ENCODE peak calls at places on chromosomes 7 and 10, in four cellular contexts. S, J, C and M are unnamed samples.

GRCh38 chr7:46212425-46213153 is 291.5 kb upstream of the IGFBP3 start:
- DNase-seq in S (no peak), J (no peak), C (no peak), M (no peak)

GRCh38 chr7:150787321-150788281 is 12.6 kb downstream of the TMEM176B start:
- DNase-seq in S (no peak), J (no peak), C (peak), M (peak)

GRCh38 chr7:112162161-112163020 is 43.8 kb downstream of the DOCK4 start:
- DNase-seq in S (peak), J (peak), C (peak), M (no peak)

GRCh38 chr10:68576118-68576517 is 16.0 kb downstream of the TET1 start:
- DNase-seq in S (no peak), J (no peak), C (no peak), M (no peak)

GRCh38 chr10:98619446-98619845 is 172.7 kb upstream of the HPS1 start:
- DNase-seq in S (no peak), J (no peak), C (no peak), M (no peak)

GRCh38 chr10:30176776-30177533 is 117.6 kb upstream of the JCAD start:
- DNase-seq in S (peak), J (no peak), C (no peak), M (no peak)

GRCh38 chr10:1392127-1392526 is 335.9 kb downstream of the WDR37 start:
- DNase-seq in S (no peak), J (no peak), C (no peak), M (no peak)

GRCh38 chr7:129332354-129333056 is 101.7 kb upstream of the STRIP2 start:
- DNase-seq in S (peak), J (peak), C (no peak), M (no peak)

GRCh38 chr10:110818311-110819257 is 53.1 kb upstream of the PDCD4 start:
- DNase-seq in S (no peak), J (no peak), C (no peak), M (no peak)

DNA sequence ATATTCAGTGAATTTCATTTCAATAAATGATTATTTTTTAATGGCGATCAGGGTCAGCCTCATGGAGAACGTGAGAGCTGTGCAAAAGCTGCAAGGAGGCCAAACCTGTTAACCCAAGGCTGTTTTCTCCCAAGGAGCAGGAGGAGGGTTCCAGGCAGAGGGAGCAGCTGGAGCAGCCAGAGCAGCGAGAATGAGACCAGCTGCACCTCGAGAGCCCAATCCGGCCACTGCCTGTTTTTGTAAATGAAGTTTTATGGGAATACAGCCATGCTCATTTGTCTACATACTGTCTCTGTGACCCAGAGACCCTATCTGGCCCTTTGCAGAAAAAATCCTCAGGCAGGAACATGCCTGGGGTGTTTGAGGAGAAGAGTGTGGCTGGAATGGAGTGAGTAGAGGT is 104.9 kb downstream of the GRK5 start:
- DNase-seq in S (no peak), J (no peak), C (no peak), M (no peak)
- H3K27ac ChIP-seq in S (no peak), J (no peak), C (no peak), M (no peak)

GRCh38 chr7:65235586-65235985 is 138.1 kb upstream of the ZNF92 start:
- DNase-seq in S (no peak), J (no peak), C (no peak), M (no peak)
- H3K4me3 ChIP-seq in S (no peak), J (no peak), C (no peak), M (no peak)

GRCh38 chr10:95392711-95393164 is 101.9 kb upstream of the PDLIM1 start:
- DNase-seq in S (no peak), J (no peak), C (no peak), M (no peak)

GRCh38 chr10:95389982-95390381 is 99.2 kb upstream of the PDLIM1 start:
- DNase-seq in S (no peak), J (no peak), C (no peak), M (no peak)

GRCh38 chr10:95391164-95391563 is 100.4 kb upstream of the PDLIM1 start:
- DNase-seq in S (no peak), J (no peak), C (no peak), M (no peak)

GRCh38 chr10:95392250-95392584 is 101.4 kb upstream of the PDLIM1 start:
- DNase-seq in S (no peak), J (no peak), C (no peak), M (no peak)

DNA sequence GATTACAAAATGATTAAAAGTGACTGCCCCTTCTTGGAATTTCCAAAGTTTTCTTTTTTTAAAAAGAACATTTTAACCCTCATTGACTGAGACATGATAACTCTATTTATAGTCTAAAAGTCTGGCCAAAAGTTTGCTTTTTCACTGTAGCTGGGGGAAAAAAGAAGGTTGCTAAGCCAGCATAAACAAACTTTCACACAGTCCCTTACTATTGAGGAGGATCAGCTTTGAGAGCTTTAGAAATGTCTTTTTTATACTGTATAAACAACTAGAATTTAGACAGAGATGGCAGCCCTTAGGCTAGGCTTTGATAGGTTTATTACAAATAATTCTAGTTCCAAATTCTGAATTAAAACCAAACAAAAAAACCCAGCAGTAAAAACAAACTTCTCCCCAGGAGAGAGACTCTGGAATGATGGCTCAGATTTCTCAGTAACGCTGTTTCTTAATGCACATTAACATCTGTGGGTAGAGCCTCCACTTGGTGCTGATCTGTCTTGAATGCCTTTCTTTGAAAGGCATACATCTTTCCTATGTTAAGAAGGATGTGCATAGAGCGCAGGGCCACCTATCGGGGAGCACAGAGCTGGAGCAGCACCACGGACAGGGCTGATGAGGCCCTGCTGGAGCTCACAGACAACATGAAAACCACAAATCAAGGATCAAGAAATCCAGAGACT is 100.9 kb upstream of the PDLIM1 start:
- DNase-seq in S (peak), J (peak), C (no peak), M (peak)
- H3K27ac ChIP-seq in S (no peak), J (no peak), C (no peak), M (no peak)

DNA sequence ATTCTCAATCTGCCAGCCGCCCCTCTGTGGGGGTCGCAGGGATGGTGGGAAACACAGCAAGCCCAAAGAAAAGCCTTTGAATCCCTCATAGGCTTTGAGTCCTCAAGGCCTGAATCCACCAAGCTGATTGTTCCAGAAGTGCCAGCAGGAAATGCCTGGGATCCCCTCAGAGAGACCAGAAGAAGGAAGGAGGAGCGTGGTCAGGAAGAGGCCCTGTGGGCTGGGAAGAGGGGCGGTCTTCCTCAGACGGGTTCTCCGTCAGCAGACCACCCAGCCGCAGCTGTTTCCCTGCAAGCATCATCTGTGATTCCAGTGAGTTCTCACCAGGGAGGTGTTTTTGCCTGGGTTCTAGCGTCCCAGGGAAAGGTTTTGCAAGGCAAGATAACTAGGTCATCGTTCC is 190.0 kb upstream of the KLF6 start:
- DNase-seq in S (no peak), J (no peak), C (no peak), M (peak)
- H3K4me3 ChIP-seq in S (no peak), J (no peak), C (no peak), M (no peak)

GRCh38 chr7:149321978-149322541 is 60.1 kb downstream of the ZNF783 start:
- DNase-seq in S (peak), J (peak), C (no peak), M (no peak)

GRCh38 chr7:149325248-149325647 is 63.3 kb downstream of the ZNF783 start:
- DNase-seq in S (no peak), J (no peak), C (no peak), M (no peak)

GRCh38 chr7:149319376-149319775 is 57.4 kb downstream of the ZNF783 start:
- DNase-seq in S (no peak), J (no peak), C (no peak), M (no peak)

GRCh38 chr7:149320313-149321124 is 58.5 kb downstream of the ZNF783 start:
- DNase-seq in S (no peak), J (no peak), C (no peak), M (no peak)

GRCh38 chr7:149322737-149323136 is 60.7 kb downstream of the ZNF783 start:
- DNase-seq in S (no peak), J (no peak), C (no peak), M (no peak)
- H3K27ac ChIP-seq in S (no peak), J (peak), C (no peak), M (no peak)

DNA sequence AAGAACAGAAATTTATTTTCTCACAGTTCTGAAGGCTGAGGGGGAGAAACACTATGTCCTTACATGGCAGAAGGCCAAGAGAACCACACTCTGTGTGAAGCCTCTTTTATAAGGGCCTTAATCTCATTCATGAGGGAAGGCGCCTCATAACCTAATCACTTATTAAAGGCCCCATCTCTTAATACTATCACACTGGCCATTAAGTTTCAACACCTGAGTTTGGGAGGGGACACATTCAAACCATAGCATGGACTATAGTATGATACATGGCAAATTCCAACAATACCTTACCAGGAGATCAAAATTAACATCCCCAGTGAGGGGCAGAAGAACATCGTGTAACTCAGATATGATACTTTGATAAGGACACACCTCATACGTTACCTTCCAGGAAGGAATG is 9.3 kb upstream of the PDLIM1 start:
- DNase-seq in S (no peak), J (no peak), C (no peak), M (no peak)
- H3K4me3 ChIP-seq in S (no peak), J (no peak), C (no peak), M (no peak)